ENCODE peak calls at places on chromosomes 4 and X, in seven cellular contexts. Y, P, H, O, R, F and D are unnamed samples.

GRCh38 chr4:155478336-155478825 is 101.6 kb upstream of the MAP9 start:
- DNase-seq in Y (no peak), P (peak; percentile 29), O (no peak), F (no peak), H (no peak), R (no peak), D (no peak)

GRCh38 chrX:63250253-63250868 is 100.8 kb downstream of the SPIN4 start:
- DNase-seq in Y (no peak), O (peak; percentile 86), F (peak; percentile 78), R (no peak), H (no peak), P (peak; percentile 86), D (no peak)

GRCh38 chr4:1521821-1522361 is 115.6 kb upstream of the NKX1-1 start:
- DNase-seq in F (no peak), P (no peak), Y (no peak), R (no peak), O (no peak), H (no peak), D (no peak)

GRCh38 chrX:139932077-139932900 is 564 bp downstream of the ATP11C start:
- DNase-seq in H (peak; percentile 27), O (peak; percentile 54), R (peak; percentile 53), Y (peak; percentile 20), F (peak; percentile 21), P (no peak), D (peak; percentile 23)

GRCh38 chrX:114152130-114152529 is 431.8 kb upstream of the HTR2C start:
- DNase-seq in Y (no peak), O (no peak), H (no peak), P (peak; percentile 75), R (no peak), F (peak; percentile 49), D (no peak)

GRCh38 chr4:28686618-28687017 is 1826.0 kb downstream of the STIM2 start:
- DNase-seq in Y (peak; percentile 73), P (peak; percentile 53), R (peak; percentile 22), O (peak; percentile 9), H (no peak), F (peak; percentile 15), D (no peak)

GRCh38 chrX:48573690-48574269 is 504 bp upstream of the RBM3 start:
- DNase-seq in O (no peak), H (no peak), R (peak; percentile 79), Y (peak; percentile 56), F (peak; percentile 72), P (no peak), D (peak; percentile 50)

GRCh38 chrX:70012756-70013155 is 37.0 kb downstream of the AWAT2 start:
- DNase-seq in R (no peak), O (no peak), H (no peak), F (no peak), Y (no peak), P (no peak), D (no peak)

GRCh38 chr4:143320113-143320512 is 16.6 kb upstream of the GAB1 start:
- DNase-seq in F (no peak), R (no peak), H (no peak), P (no peak), O (no peak), Y (no peak), D (no peak)

GRCh38 chrX:55524487-55524886 is 34.8 kb upstream of the USP51 start:
- DNase-seq in H (no peak), O (no peak), R (no peak), Y (no peak), F (peak; percentile 1), P (peak; percentile 9), D (no peak)

GRCh38 chr4:73275318-73275654 is 16.7 kb upstream of the ANKRD17 start:
- DNase-seq in O (no peak), R (no peak), H (no peak), Y (no peak), F (no peak), P (no peak), D (no peak)

GRCh38 chrX:140502491-140503229 is 2.2 kb downstream of the SOX3 start:
- DNase-seq in H (no peak), O (no peak), R (no peak), P (no peak), F (no peak), Y (peak; percentile 7), D (no peak)

GRCh38 chr4:23889814-23890269 is at the start of gene PPARGC1A:
- DNase-seq in O (peak; percentile 1), R (peak; percentile 70), H (no peak), F (peak; percentile 26), Y (peak; percentile 80), P (peak; percentile 62), D (no peak)

GRCh38 chr4:107897823-107898222 is 33.5 kb upstream of the CYP2U1 start:
- DNase-seq in O (no peak), R (no peak), Y (no peak), P (peak; percentile 26), F (no peak), H (no peak), D (no peak)

GRCh38 chr4:38468491-38468890 is 195.5 kb upstream of the KLF3 start:
- DNase-seq in H (no peak), O (no peak), F (no peak), R (no peak), P (no peak), Y (no peak), D (no peak)

GRCh38 chr4:40937140-40937725 is 187.5 kb downstream of the NSUN7 start:
- DNase-seq in P (no peak), H (no peak), O (no peak), F (no peak), R (no peak), Y (no peak), D (no peak)

GRCh38 chr4:153497988-153498967 is 32.1 kb downstream of the TMEM131L start:
- DNase-seq in F (no peak), P (peak; percentile 73), O (peak; percentile 69), Y (no peak), H (no peak), R (no peak), D (no peak)

GRCh38 chr4:112732142-112732541 is 95.2 kb downstream of the LARP7 start:
- DNase-seq in F (no peak), H (no peak), O (no peak), P (no peak), R (no peak), Y (no peak), D (no peak)

GRCh38 chr4:25767877-25768475 is 94.8 kb downstream of the SEL1L3 start:
- DNase-seq in O (peak; percentile 74), P (peak; percentile 80), R (peak; percentile 55), H (peak; percentile 28), F (peak; percentile 50), Y (peak; percentile 84), D (peak; percentile 1)

GRCh38 chrX:98067611-98068010 is 1183.9 kb downstream of the RPA4 start:
- DNase-seq in R (no peak), H (no peak), O (no peak), P (peak; percentile 13), F (no peak), Y (no peak), D (no peak)

GRCh38 chr4:24991015-24991414 is 39.7 kb downstream of the LGI2 start:
- DNase-seq in H (no peak), P (peak; percentile 64), F (peak; percentile 41), R (no peak), O (no peak), Y (no peak), D (no peak)

GRCh38 chrX:47202316-47202715 is 8.7 kb downstream of the UBA1 start:
- DNase-seq in O (no peak), F (no peak), R (no peak), Y (no peak), P (no peak), H (no peak), D (no peak)

GRCh38 chr4:139568206-139568969 is 12.4 kb upstream of the SETD7 start:
- DNase-seq in H (no peak), Y (peak; percentile 12), R (no peak), O (no peak), F (no peak), P (no peak), D (no peak)

GRCh38 chrX:56569378-56570061 is 6.1 kb downstream of the UBQLN2 start:
- DNase-seq in P (no peak), H (no peak), Y (no peak), R (no peak), O (peak; percentile 15), F (no peak), D (no peak)

GRCh38 chrX:42269186-42269585 is 345.8 kb upstream of the CASK start:
- DNase-seq in F (peak; percentile 31), O (no peak), R (no peak), Y (no peak), P (peak; percentile 18), H (no peak), D (no peak)

GRCh38 chr4:7860600-7861158 is 79.0 kb downstream of the AFAP1 start:
- DNase-seq in F (no peak), H (no peak), P (no peak), R (no peak), Y (peak; percentile 78), O (no peak), D (peak; percentile 28)

GRCh38 chr4:116358633-116359222 is 726.6 kb downstream of the TRAM1L1 start:
- DNase-seq in F (peak; percentile 80), Y (peak; percentile 72), R (no peak), H (no peak), P (peak; percentile 71), O (peak; percentile 87), D (peak; percentile 1)

GRCh38 chr4:165631912-165632311 is 241.1 kb upstream of the TLL1 start:
- DNase-seq in R (no peak), Y (peak; percentile 49), H (no peak), F (no peak), O (no peak), P (no peak), D (peak; percentile 27)

GRCh38 chrX:75746891-75747639 is 38.0 kb downstream of the MAGEE2 start:
- DNase-seq in O (peak; percentile 17), H (no peak), F (peak; percentile 42), R (peak; percentile 54), Y (peak; percentile 49), P (peak; percentile 2), D (peak; percentile 0)

GRCh38 chr4:95761441-95761840 is 78.5 kb upstream of the PDHA2 start:
- DNase-seq in F (peak; percentile 40), R (no peak), Y (no peak), H (no peak), O (no peak), P (peak; percentile 30), D (no peak)

GRCh38 chr4:137611998-137612700 is 79.9 kb upstream of the PCDH18 start:
- DNase-seq in H (no peak), R (no peak), F (no peak), Y (no peak), O (no peak), P (peak; percentile 34), D (no peak)

GRCh38 chr4:88138561-88138960 is 19.9 kb downstream of the ABCG2 start:
- DNase-seq in R (no peak), F (peak; percentile 72), O (no peak), Y (no peak), P (peak; percentile 69), H (no peak), D (no peak)

GRCh38 chrX:141142946-141143345 is 34.0 kb downstream of the LDOC1 start:
- DNase-seq in R (no peak), Y (no peak), P (peak; percentile 49), O (no peak), H (no peak), F (no peak), D (no peak)

GRCh38 chr4:38674206-38675144 is 10.5 kb downstream of the KLF3 start:
- DNase-seq in O (no peak), H (no peak), Y (peak; percentile 17), R (no peak), P (no peak), F (no peak), D (no peak)

GRCh38 chrX:18179446-18179845 is 41.2 kb downstream of the BEND2 start:
- DNase-seq in Y (no peak), P (no peak), R (no peak), H (no peak), O (no peak), F (no peak), D (no peak)

GRCh38 chrX:39848243-39848642 is 249.5 kb downstream of the BCOR start:
- DNase-seq in Y (no peak), P (peak; percentile 90), F (no peak), R (no peak), H (no peak), O (no peak), D (no peak)